ENCODE peak calls at places on chromosome 2, in four cellular contexts. K, L, M and N are unnamed samples.
A peak's percentile ranks its signal among the peaks of the same experiment; 100 is the strongest.

GRCh38 chr2:28958689-28959088 is 22.4 kb upstream of the TOGARAM2 start:
- DNase-seq in M (peak; percentile 37), K (peak; percentile 67), L (peak; percentile 70), N (peak; percentile 59)

GRCh38 chr2:190947711-190948251 is 66.2 kb downstream of the STAT1 start:
- DNase-seq in L (peak; percentile 51), M (peak; percentile 49), K (no peak), N (no peak)

GRCh38 chr2:71777946-71778345 is 324.6 kb downstream of the DYSF start:
- DNase-seq in K (no peak), L (no peak), M (no peak), N (no peak)

GRCh38 chr2:12737226-12738111 is 20.7 kb downstream of the TRIB2 start:
- DNase-seq in M (no peak), L (no peak), K (no peak), N (no peak)

GRCh38 chr2:239140346-239141020 is 260.3 kb downstream of the HDAC4 start:
- DNase-seq in K (no peak), M (no peak), L (no peak), N (no peak)

GRCh38 chr2:200862532-200863000 is 1.9 kb downstream of the CLK1 start:
- DNase-seq in L (peak; percentile 74), M (no peak), K (peak; percentile 42), N (no peak)

GRCh38 chr2:155250800-155251199 is 552.3 kb downstream of the KCNJ3 start:
- DNase-seq in L (peak; percentile 9), K (no peak), M (peak; percentile 44), N (peak; percentile 7)

GRCh38 chr2:45170191-45170975 is 161.1 kb upstream of the SIX2 start:
- DNase-seq in L (no peak), K (no peak), M (no peak), N (no peak)

GRCh38 chr2:232779935-232780334 is 3.6 kb upstream of the KCNJ13 start:
- DNase-seq in L (no peak), K (no peak), M (no peak), N (no peak)

GRCh38 chr2:190755796-190756415 is 107.0 kb downstream of the NAB1 start:
- DNase-seq in K (no peak), L (no peak), M (no peak), N (no peak)

GRCh38 chr2:233989221-233989620 is 61.3 kb upstream of the SPP2 start:
- DNase-seq in M (no peak), K (no peak), L (no peak), N (no peak)

GRCh38 chr2:149315461-149315860 is 14.9 kb upstream of the LYPD6 start:
- DNase-seq in L (no peak), K (no peak), M (no peak), N (no peak)

GRCh38 chr2:22850310-22850709 is 534.7 kb upstream of the KLHL29 start:
- DNase-seq in L (no peak), K (no peak), M (no peak), N (no peak)

GRCh38 chr2:144518744-144519596 is 949 bp downstream of the ZEB2 start:
- DNase-seq in L (no peak), K (peak; percentile 51), M (no peak), N (no peak)

GRCh38 chr2:85134255-85135065 is 1.3 kb downstream of the TCF7L1 start:
- DNase-seq in K (no peak), L (no peak), M (no peak), N (no peak)

GRCh38 chr2:127771756-127772155 is 39.2 kb downstream of the WDR33 start:
- DNase-seq in K (no peak), M (no peak), L (no peak), N (no peak)

GRCh38 chr2:22701761-22702160 is 683.2 kb upstream of the KLHL29 start:
- DNase-seq in K (no peak), L (no peak), M (no peak), N (no peak)

GRCh38 chr2:53490659-53491058 is 276.9 kb upstream of the CHAC2 start:
- DNase-seq in L (no peak), M (no peak), K (no peak), N (no peak)

GRCh38 chr2:74440378-74441110 is 1.2 kb downstream of the RTKN start:
- DNase-seq in L (peak; percentile 95), M (peak; percentile 80), K (peak; percentile 92), N (no peak)

GRCh38 chr2:96839288-96839874 is 4.4 kb downstream of the ANKRD23 start:
- DNase-seq in K (no peak), M (no peak), L (no peak), N (no peak)

GRCh38 chr2:70463581-70463980 is 90.0 kb downstream of the TGFA start:
- DNase-seq in M (no peak), K (no peak), L (peak; percentile 68), N (no peak)

GRCh38 chr2:226431301-226431955 is 368.2 kb downstream of the IRS1 start:
- DNase-seq in K (no peak), M (no peak), L (peak; percentile 49), N (no peak)

GRCh38 chr2:134917958-134918517 is 584 bp upstream of the CCNT2 start:
- DNase-seq in K (peak; percentile 91), M (no peak), L (no peak), N (peak; percentile 80)

GRCh38 chr2:127552336-127552735 is 16.9 kb downstream of the MYO7B start:
- DNase-seq in K (no peak), M (no peak), L (no peak), N (no peak)

GRCh38 chr2:220143336-220143735 is 515.9 kb downstream of the SLC4A3 start:
- DNase-seq in L (peak; percentile 37), M (peak; percentile 3), K (no peak), N (no peak)

GRCh38 chr2:217316743-217317142 is 456.9 kb upstream of the TNP1 start:
- DNase-seq in K (no peak), M (no peak), L (no peak), N (no peak)

DNA sequence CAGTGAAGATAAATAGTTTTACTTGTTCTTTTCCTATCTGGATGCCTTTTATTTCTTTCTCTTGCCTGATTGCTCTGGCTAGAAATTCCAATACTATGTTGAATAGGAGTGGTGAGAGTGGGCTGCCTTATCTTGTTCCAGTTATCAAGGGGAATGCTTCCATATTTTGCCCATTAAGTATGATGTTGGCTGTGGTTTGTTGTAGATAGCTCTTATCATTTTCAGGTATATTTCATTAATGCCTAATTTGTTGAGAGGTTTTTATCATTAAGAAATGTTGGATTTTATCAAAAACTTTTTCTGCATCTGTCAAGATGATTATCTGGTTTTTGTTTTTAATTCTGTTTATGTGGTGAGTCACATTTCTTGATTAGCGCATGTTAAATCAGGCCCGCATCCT is 655.8 kb downstream of the NUP35 start:
- DNase-seq in K (no peak), M (no peak), L (no peak), N (no peak)
- H3K4me1 ChIP-seq in K (no peaks in the 10 kb centered on the region), M (no peaks in the 10 kb centered on the region), L (no peaks in the 10 kb centered on the region), N (no peaks in the 10 kb centered on the region)

DNA sequence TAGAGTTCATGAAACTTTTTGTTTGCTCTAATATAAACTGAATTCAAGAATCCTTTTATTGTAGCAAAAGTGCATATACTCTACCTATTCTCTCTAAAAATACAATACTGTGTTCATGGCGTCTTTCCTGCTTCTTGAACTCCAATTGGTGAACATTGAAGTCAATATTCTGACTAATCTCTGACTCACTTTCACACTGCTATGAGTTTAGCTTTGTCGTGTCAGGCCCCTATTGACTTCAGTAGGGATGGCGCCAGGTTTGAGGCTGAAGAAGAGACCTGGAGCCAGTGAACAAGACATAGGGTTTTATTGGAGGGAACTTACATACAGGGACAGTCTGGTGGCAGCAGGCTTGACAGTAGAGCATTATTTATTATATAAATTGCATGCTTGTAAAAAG is 140.8 kb downstream of the CERS6 start:
- DNase-seq in M (peak; percentile 44), K (no peak), L (no peak), N (no peak)
- TF ChIP-seq TCF7L2 in M (no peak), K (no peak), L (no peak), N (no peak)

GRCh38 chr2:104413890-104414289 is 440.0 kb upstream of the POU3F3 start:
- DNase-seq in K (no peak), L (peak; percentile 8), M (no peak), N (no peak)
- H3K4me1 ChIP-seq in K (no peaks in the 10 kb centered on the region), L (peaks cover 13% of the 10 kb centered on the region), M (no peaks in the 10 kb centered on the region), N (no peaks in the 10 kb centered on the region)

GRCh38 chr2:19102696-19103403 is 255.6 kb downstream of the OSR1 start:
- DNase-seq in L (no peak), K (no peak), M (no peak), N (no peak)
- TF ChIP-seq TCF7L2 in L (no peak), K (no peak), M (no peak), N (no peak)

DNA sequence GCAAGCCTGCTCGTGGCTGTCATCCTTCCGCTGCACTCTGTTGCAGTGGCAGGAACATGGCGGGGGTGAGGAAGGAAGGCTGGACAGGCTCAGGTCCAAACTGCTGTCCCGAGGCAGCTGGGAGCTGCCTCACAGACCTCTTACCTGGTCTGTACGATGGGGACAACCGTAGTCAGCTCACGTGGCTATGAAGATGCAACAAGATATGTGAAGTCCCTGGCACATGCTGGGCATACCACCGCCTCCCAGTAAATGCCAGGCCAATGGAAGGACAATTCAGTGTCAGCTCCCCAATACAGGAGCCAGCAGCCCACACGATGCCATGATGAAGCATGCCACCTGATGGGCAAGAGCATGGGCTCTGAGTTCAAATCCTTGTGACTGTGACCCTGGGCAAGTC is 344.4 kb downstream of the CYRIA start:
- DNase-seq in L (no peak), M (no peak), K (no peak), N (no peak)
- H3K4me1 ChIP-seq in L (no peaks in the 10 kb centered on the region), M (no peaks in the 10 kb centered on the region), K (no peaks in the 10 kb centered on the region), N (no peaks in the 10 kb centered on the region)

GRCh38 chr2:128984855-128985254 is 666.2 kb upstream of the HS6ST1 start:
- DNase-seq in M (no peak), K (no peak), L (no peak), N (no peak)

GRCh38 chr2:128988974-128989373 is 670.3 kb upstream of the HS6ST1 start:
- DNase-seq in K (no peak), M (no peak), L (no peak), N (no peak)

GRCh38 chr2:128988326-128988725 is 669.7 kb upstream of the HS6ST1 start:
- DNase-seq in M (no peak), L (no peak), K (no peak), N (no peak)

GRCh38 chr2:128986026-128986720 is 667.5 kb upstream of the HS6ST1 start:
- DNase-seq in M (no peak), L (no peak), K (no peak), N (no peak)

DNA sequence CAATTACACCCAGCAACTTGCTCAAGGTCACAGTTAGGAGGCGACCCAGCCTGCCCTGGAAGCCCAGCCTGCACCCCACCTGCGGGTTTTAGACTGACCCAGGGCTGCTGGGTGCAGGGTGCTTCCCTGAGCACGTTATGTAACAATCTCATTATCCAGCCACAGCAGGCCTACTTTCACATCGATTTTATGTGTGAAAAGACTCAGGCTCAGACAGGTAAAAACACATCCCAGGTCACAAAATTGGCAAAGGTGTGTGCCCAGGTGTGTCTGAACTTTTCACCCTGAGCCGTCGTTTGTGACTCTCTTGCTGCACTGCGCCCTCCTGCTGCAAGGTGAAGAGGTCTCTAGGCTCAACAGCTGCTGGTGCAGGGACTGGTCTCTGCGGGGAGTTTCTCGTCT is 668.2 kb upstream of the HS6ST1 start:
- DNase-seq in L (no peak), K (no peak), M (no peak), N (no peak)
- TF ChIP-seq TCF7L2 in L (no peak), K (no peak), M (no peak), N (no peak)

GRCh38 chr2:223100061-223100511 is 48.1 kb downstream of the KCNE4 start:
- DNase-seq in L (no peak), M (no peak), K (no peak), N (no peak)
- H3K4me1 ChIP-seq in L (no peaks in the 10 kb centered on the region), M (peaks cover 15% of the 10 kb centered on the region), K (no peaks in the 10 kb centered on the region), N (no peaks in the 10 kb centered on the region)